ENCODE peak calls at places on chromosome X, in eight cellular contexts. R, Y, W, K, X, M, G and S are unnamed samples.

GRCh38 chrX:83469551-83469950 is 38.5 kb upstream of the POU3F4 start:
- DNase-seq in R (no peak), Y (no peak), W (peak), K (peak), X (peak), M (peak), G (peak), S (no peak)

GRCh38 chrX:15511563-15511962 is 11.0 kb downstream of the BMX start:
- DNase-seq in R (no peak), Y (no peak), W (no peak), K (no peak), X (no peak), M (no peak), G (no peak), S (no peak)

GRCh38 chrX:88612870-88613329 is 134.1 kb upstream of the CPXCR1 start:
- DNase-seq in R (no peak), Y (no peak), W (no peak), K (no peak), X (no peak), M (no peak), G (no peak), S (no peak)

GRCh38 chrX:2371026-2371778 is 129.6 kb downstream of the DHRSX start:
- DNase-seq in R (no peak), Y (no peak), W (no peak), K (no peak), X (no peak), M (no peak), G (no peak), S (no peak)

GRCh38 chrX:100410083-100410590 is at the start of gene PCDH19:
- DNase-seq in R (peak), Y (no peak), W (peak), K (no peak), X (peak), M (peak), G (peak), S (peak)

GRCh38 chrX:45517090-45517973 is 316.7 kb upstream of the DIPK2B start:
- DNase-seq in R (no peak), Y (no peak), W (peak), K (peak), X (no peak), M (no peak), G (no peak), S (no peak)

GRCh38 chrX:11533211-11533651 is 132.5 kb downstream of the ARHGAP6 start:
- DNase-seq in R (no peak), Y (no peak), W (peak), K (peak), X (no peak), M (no peak), G (no peak), S (no peak)

GRCh38 chrX:7606253-7606652 is 236.7 kb upstream of the VCX start:
- DNase-seq in R (no peak), Y (no peak), W (no peak), K (no peak), X (no peak), M (no peak), G (no peak), S (no peak)

GRCh38 chrX:10198254-10198653 is 41.5 kb downstream of the CLCN4 start:
- DNase-seq in R (no peak), Y (no peak), W (peak), K (no peak), X (no peak), M (no peak), G (no peak), S (no peak)
- TF ChIP-seq POLR2A in R (no peak), Y (no peak), W (no peak), K (no peak), X (no peak), M (no peak), G (no peak), S (no peak)

GRCh38 chrX:107826286-107827136 is 845 bp downstream of the MID2 start:
- DNase-seq in R (peak), Y (peak), W (peak), K (peak), X (peak), M (peak), G (peak), S (peak)

GRCh38 chrX:107827137-107827831 is 1.6 kb downstream of the MID2 start:
- DNase-seq in R (no peak), Y (no peak), W (no peak), K (no peak), X (no peak), M (no peak), G (no peak), S (no peak)

GRCh38 chrX:107825698-107826285 is at the start of gene MID2:
- DNase-seq in R (peak), Y (peak), W (no peak), K (no peak), X (peak), M (peak), G (peak), S (peak)

GRCh38 chrX:107823042-107823441 is 2.6 kb upstream of the MID2 start:
- DNase-seq in R (no peak), Y (no peak), W (no peak), K (no peak), X (no peak), M (no peak), G (no peak), S (no peak)

DNA sequence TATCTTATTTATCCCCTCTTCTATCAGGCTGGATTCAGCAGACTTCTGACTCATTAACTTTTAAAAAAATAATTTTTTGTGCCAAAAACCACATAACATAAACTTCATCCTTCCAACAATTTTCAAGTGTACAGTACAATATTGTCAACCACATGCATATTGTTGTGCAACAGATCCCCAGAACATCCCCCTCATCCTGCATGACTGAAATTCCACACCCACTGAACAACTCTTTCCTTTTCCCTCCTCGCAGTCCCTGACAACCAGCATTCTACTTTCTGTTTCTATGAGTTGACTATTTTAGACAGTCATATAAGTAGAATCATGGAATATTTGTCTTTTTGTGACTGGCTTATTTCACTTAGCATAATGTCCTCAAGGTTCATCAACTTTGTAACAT is 2.2 kb upstream of the MID2 start:
- DNase-seq in R (no peak), Y (no peak), W (peak), K (no peak), X (no peak), M (no peak), G (no peak), S (no peak)
- H3K4me3 ChIP-seq in R (no peak), Y (no peak), W (no peak), K (no peak), X (no peak), M (no peak), G (no peak), S (no peak)

DNA sequence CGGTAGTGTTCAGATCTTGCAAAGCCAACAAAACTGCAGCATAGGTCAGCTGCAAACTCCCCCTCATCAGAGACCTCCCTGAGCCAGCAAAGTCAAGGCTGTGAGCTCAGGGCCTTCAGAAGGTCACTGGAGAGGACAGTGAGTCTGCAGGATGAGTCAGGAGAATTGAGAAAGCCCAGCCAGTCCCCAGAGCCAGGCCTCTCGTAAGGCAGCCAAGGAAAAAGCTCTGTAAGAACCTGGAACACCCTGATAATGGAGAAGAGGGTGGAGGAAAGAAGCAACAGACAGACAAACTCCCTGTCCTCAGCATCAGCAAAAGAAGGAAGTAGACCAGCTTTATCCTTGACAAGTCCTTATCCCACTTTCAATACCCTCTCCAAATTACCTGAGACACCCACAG is 33.0 kb downstream of the GRIA3 start:
- DNase-seq in R (no peak), Y (no peak), W (no peak), K (no peak), X (no peak), M (peak), G (no peak), S (peak)
- TF ChIP-seq POLR2A in R (no peak), Y (no peak), W (no peak), K (no peak), X (no peak), M (peak), G (no peak), S (no peak)

DNA sequence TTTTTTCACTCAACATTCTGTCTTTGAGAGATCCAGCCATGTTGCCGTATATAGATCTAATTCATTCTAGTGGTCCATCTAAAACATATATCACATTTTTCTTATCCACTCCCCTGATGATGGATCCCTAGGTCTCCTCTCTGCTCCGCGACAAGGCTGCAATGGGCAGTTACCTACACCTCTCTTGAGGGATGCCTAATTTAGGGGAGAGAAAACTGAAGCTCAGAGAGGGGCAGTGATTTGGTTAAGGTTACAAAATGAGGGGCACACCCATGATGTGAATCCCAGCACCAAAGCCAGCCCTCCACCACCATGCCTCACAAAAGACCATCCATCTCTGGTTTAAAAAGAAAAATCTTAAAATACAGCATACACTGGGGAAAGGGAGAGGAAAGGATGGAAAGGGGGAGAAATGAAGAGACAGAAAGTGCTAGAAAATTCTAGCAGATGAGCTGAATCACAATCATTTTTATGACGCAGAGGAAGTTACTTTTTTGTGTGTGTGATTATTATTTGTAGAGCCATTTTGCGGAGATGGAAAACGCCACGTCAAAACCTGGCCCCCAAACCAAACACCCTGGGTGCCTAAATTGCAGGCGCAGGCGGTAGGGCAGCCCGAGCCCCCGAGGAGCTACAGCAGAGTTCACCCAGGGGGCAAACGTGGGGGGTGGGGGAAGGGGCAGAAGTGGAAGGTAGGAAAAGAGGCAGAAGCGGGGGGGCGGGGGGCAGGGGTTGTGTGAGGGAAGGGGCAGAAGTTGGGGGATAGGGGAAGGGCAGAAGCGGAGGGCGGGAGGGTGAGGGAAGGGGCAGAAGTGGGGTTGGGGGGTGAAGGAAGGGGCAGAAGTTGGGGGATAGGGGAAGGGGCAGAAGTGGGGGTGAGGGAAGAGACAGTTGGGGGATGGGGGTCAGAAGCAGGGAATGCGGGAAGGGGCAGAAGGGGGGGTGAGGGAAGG is 1.3 kb upstream of the TSPYL2 start:
- DNase-seq in R (peak), Y (no peak), W (peak), K (no peak), X (no peak), M (no peak), G (no peak), S (peak)
- H3K4me3 ChIP-seq in R (no peak), Y (peak), W (peak), K (no peak), X (peak), M (no peak), G (no peak), S (peak)

DNA sequence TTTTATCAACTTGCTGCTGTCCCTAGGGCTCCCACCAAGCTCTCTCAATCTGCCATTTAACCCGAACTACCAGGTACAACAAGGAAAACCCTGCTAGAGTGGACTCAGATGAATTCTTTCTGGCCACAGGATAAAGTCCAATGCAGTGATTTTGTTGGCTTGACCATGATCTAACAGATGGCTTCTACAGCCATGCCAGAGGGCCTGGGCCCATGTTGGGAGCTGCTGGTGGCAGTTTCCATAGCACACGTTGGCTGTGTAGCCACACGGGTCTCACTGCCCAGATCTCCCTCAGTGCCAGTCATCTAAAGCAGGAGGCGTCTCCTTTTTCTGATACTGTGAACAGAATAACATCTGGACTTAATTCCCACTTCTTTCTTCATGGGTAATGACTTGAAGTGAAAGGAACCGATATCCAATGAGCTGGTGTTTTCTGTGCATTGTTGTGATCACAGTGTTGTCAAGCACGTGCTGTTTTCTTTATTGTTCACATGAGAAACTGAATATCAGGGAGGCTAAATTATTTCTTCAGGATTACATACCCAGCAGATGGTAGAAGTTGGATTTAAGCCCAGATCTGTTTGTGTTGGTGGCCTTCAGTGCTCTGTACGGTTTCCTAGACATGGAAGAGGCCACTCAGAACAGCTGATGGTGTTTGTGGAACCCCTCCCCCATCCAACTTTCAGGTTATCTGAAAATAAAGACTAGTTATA is 85.2 kb upstream of the CLCN4 start:
- DNase-seq in R (no peak), Y (no peak), W (no peak), K (no peak), X (no peak), M (no peak), G (no peak), S (no peak)
- TF ChIP-seq POLR2A in R (no peak), Y (no peak), W (no peak), K (no peak), X (no peak), M (no peak), G (no peak), S (no peak)

DNA sequence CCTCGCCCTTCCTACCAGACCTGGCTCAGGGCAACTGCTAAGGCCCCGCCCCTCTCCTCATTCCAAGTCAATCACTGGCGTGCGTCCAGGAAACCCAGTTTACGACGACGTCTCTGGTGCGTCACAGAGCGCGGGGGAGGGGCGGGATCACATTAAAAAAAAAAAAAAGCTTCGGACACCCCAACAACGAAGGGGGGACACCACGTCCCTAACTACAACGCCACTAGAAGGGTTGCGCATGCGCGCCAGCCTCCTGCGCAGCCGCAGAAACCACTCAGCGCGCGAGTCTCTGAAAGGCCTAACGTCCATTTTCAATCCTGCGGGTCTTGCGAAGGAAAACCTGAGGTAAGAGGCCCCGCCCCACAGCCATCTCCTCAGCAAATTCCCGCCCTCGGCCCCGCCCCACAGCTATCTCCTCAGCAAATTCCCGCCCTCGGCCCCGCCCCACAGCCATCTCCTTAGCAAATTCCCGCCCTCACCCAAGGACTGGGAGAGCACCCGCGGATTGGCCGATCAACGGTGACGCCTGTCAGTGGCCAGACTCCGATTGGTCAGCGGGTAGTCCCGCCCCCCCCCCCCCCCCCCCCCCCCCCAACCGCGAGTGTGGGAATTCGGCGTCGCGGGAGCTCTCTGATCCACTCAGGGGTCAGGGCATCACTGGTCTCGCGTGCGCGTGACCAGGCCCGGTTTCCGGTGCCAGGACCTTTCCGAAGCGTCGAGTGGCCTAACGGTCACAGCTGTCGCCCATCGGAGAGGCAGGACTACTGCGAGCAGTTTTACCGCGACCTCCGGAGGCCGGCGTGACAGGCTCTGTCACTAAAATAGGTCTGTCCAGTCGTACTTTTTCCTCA is at the start of gene SCML1:
- DNase-seq in R (peak), Y (peak), W (peak), K (no peak), X (peak), M (peak), G (peak), S (peak)
- H3K4me3 ChIP-seq in R (peak), Y (peak), W (peak), K (no peak), X (peak), M (peak), G (peak), S (peak)

GRCh38 chrX:75784689-75785491 is at the start of gene MAGEE2:
- DNase-seq in R (peak), Y (no peak), W (no peak), K (no peak), X (no peak), M (peak), G (no peak), S (peak)

GRCh38 chrX:75781618-75782017 is 3.4 kb downstream of the MAGEE2 start:
- DNase-seq in R (no peak), Y (no peak), W (no peak), K (no peak), X (no peak), M (peak), G (no peak), S (no peak)

GRCh38 chrX:75786290-75786689 is 1.2 kb upstream of the MAGEE2 start:
- DNase-seq in R (no peak), Y (no peak), W (no peak), K (no peak), X (no peak), M (no peak), G (no peak), S (no peak)
- TF ChIP-seq POLR2A in R (no peak), Y (no peak), W (no peak), K (no peak), X (no peak), M (no peak), G (no peak), S (no peak)

GRCh38 chrX:40172169-40172979 is 74.6 kb upstream of the BCOR start:
- DNase-seq in R (peak), Y (no peak), W (peak), K (peak), X (peak), M (peak), G (peak), S (peak)

GRCh38 chrX:40172980-40173661 is 75.4 kb upstream of the BCOR start:
- DNase-seq in R (no peak), Y (no peak), W (no peak), K (no peak), X (no peak), M (no peak), G (no peak), S (no peak)

GRCh38 chrX:40174594-40175415 is 77.0 kb upstream of the BCOR start:
- DNase-seq in R (peak), Y (no peak), W (no peak), K (peak), X (peak), M (peak), G (peak), S (peak)

GRCh38 chrX:40175416-40176255 is 77.9 kb upstream of the BCOR start:
- DNase-seq in R (peak), Y (peak), W (no peak), K (peak), X (peak), M (peak), G (peak), S (peak)

GRCh38 chrX:40173662-40174593 is 76.2 kb upstream of the BCOR start:
- DNase-seq in R (peak), Y (peak), W (no peak), K (peak), X (peak), M (peak), G (peak), S (peak)
- H3K4me3 ChIP-seq in R (peak), Y (peak), W (no peak), K (peak), X (no peak), M (no peak), G (peak), S (no peak)

GRCh38 chrX:91331476-91331875 is 103.2 kb upstream of the PABPC5 start:
- DNase-seq in R (no peak), Y (no peak), W (no peak), K (no peak), X (no peak), M (no peak), G (no peak), S (no peak)
- TF ChIP-seq POLR2A in R (no peak), Y (no peak), W (no peak), K (no peak), X (no peak), M (no peak), G (no peak), S (no peak)